ENCODE peak calls at places on chromosome 16, in five cellular contexts. R is AG04449, A is hepatocyte, G is OCI-M1, B is fibroblast of the aortic adventitia. C is an unnamed sample.

GRCh38 chr16:27689711-27690110 is 139.8 kb downstream of the KATNIP start:
- DNase-seq in R (no peak), A (no peak), G (no peak), B (no peak), C (no peak)

GRCh38 chr16:85613609-85614337 is 651 bp downstream of the GSE1 start:
- DNase-seq in R (no peak), A (peak; percentile 76), G (peak; percentile 85), B (peak; percentile 22), C (peak; percentile 68)

GRCh38 chr16:66639091-66639885 is 34.8 kb downstream of the CMTM3 start:
- DNase-seq in R (no peak), A (no peak), G (no peak), B (peak; percentile 57), C (no peak)

GRCh38 chr16:24689128-24689527 is 40.3 kb upstream of the TNRC6A start:
- DNase-seq in R (no peak), A (peak; percentile 58), G (peak; percentile 55), B (peak; percentile 41), C (peak; percentile 32)

GRCh38 chr16:49890876-49891275 is 35.0 kb upstream of the ZNF423 start:
- DNase-seq in R (no peak), A (peak; percentile 44), G (peak; percentile 44), B (no peak), C (peak; percentile 58)

GRCh38 chr16:11114366-11115164 is 141.4 kb downstream of the SOCS1 start:
- DNase-seq in R (no peak), A (no peak), G (no peak), B (no peak), C (peak; percentile 76)

GRCh38 chr16:49858200-49859129 is 2.6 kb upstream of the ZNF423 start:
- DNase-seq in R (no peak), A (peak; percentile 81), G (no peak), B (no peak), C (no peak)

GRCh38 chr16:23410176-23410575 is 42.8 kb downstream of the COG7 start:
- DNase-seq in R (no peak), A (no peak), G (no peak), B (no peak), C (no peak)

GRCh38 chr16:67110136-67110847 is 551 bp downstream of the PHAF1 start:
- DNase-seq in R (no peak), A (peak; percentile 35), G (peak; percentile 64), B (no peak), C (peak; percentile 94)

GRCh38 chr16:69859105-69859969 is 91.8 kb upstream of the CLEC18A start:
- DNase-seq in R (no peak), A (peak; percentile 68), G (peak; percentile 9), B (no peak), C (no peak)

GRCh38 chr16:72125635-72126428 is 32.2 kb downstream of the DHX38 start:
- DNase-seq in R (no peak), A (no peak), G (no peak), B (no peak), C (no peak)

GRCh38 chr16:1278456-1278855 is 22.6 kb downstream of the TPSD1 start:
- DNase-seq in R (no peak), A (no peak), G (peak; percentile 19), B (no peak), C (no peak)

GRCh38 chr16:81486555-81487061 is 42.0 kb downstream of the CMIP start:
- DNase-seq in R (no peak), A (no peak), G (no peak), B (peak; percentile 99), C (no peak)